ENCODE peak calls at places on chromosomes 6 and 20, in ten cellular contexts. One of them, this sample, is unnamed.

GRCh38 chr20:44247131-44247571 is at the start of gene GDAP1L1:
- DNase-seq in activated T-cell treated with anti-CD3 and anti-CD28 coated beads for 1 hour: no peak
- DNase-seq in foreskin fibroblast: peak
- DNase-seq in endothelial cell: peak
- DNase-seq in CD8-positive, alpha-beta memory T cell: no peak
- DNase-seq in small intestine: no peak
- DNase-seq in HS-5: no peak
- DNase-seq in RPMI8226: no peak
- DNase-seq in stimulated activated CD4-positive, alpha-beta T cell treated with anti-CD3 and anti-CD28 coated beads, Interleukin-12 subunit alpha, Interleukin-12 subunit beta, amount 100 ng/mL, for 4 hours: no peak
- DNase-seq in astrocyte of the cerebellum: no peak
- DNase-seq in this sample: no peak

GRCh38 chr6:38262041-38262440 is 377.7 kb downstream of the BTBD9 start:
- DNase-seq in activated T-cell treated with anti-CD3 and anti-CD28 coated beads for 1 hour: no peak
- DNase-seq in foreskin fibroblast: peak
- DNase-seq in endothelial cell: no peak
- DNase-seq in CD8-positive, alpha-beta memory T cell: no peak
- DNase-seq in small intestine: no peak
- DNase-seq in HS-5: peak
- DNase-seq in RPMI8226: no peak
- DNase-seq in stimulated activated CD4-positive, alpha-beta T cell treated with anti-CD3 and anti-CD28 coated beads, Interleukin-12 subunit alpha, Interleukin-12 subunit beta, amount 100 ng/mL, for 4 hours: no peak
- DNase-seq in astrocyte of the cerebellum: peak
- DNase-seq in this sample: no peak

GRCh38 chr6:153170511-153170910 is 39.4 kb upstream of the RGS17 start:
- DNase-seq in activated T-cell treated with anti-CD3 and anti-CD28 coated beads for 1 hour: no peak
- DNase-seq in foreskin fibroblast: peak
- DNase-seq in endothelial cell: no peak
- DNase-seq in CD8-positive, alpha-beta memory T cell: no peak
- DNase-seq in small intestine: no peak
- DNase-seq in HS-5: peak
- DNase-seq in RPMI8226: no peak
- DNase-seq in stimulated activated CD4-positive, alpha-beta T cell treated with anti-CD3 and anti-CD28 coated beads, Interleukin-12 subunit alpha, Interleukin-12 subunit beta, amount 100 ng/mL, for 4 hours: no peak
- DNase-seq in astrocyte of the cerebellum: no peak
- DNase-seq in this sample: no peak

GRCh38 chr6:15662246-15663056 is at the start of gene DTNBP1:
- DNase-seq in activated T-cell treated with anti-CD3 and anti-CD28 coated beads for 1 hour: peak
- DNase-seq in foreskin fibroblast: peak
- DNase-seq in endothelial cell: peak
- DNase-seq in CD8-positive, alpha-beta memory T cell: peak
- DNase-seq in small intestine: peak
- DNase-seq in HS-5: no peak
- DNase-seq in RPMI8226: peak
- DNase-seq in stimulated activated CD4-positive, alpha-beta T cell treated with anti-CD3 and anti-CD28 coated beads, Interleukin-12 subunit alpha, Interleukin-12 subunit beta, amount 100 ng/mL, for 4 hours: peak
- DNase-seq in astrocyte of the cerebellum: no peak
- DNase-seq in this sample: peak

GRCh38 chr20:15862178-15862577 is 711.1 kb downstream of the KIF16B start:
- DNase-seq in activated T-cell treated with anti-CD3 and anti-CD28 coated beads for 1 hour: no peak
- DNase-seq in foreskin fibroblast: no peak
- DNase-seq in endothelial cell: no peak
- DNase-seq in CD8-positive, alpha-beta memory T cell: no peak
- DNase-seq in small intestine: no peak
- DNase-seq in HS-5: no peak
- DNase-seq in RPMI8226: no peak
- DNase-seq in stimulated activated CD4-positive, alpha-beta T cell treated with anti-CD3 and anti-CD28 coated beads, Interleukin-12 subunit alpha, Interleukin-12 subunit beta, amount 100 ng/mL, for 4 hours: no peak
- DNase-seq in astrocyte of the cerebellum: no peak
- DNase-seq in this sample: no peak

GRCh38 chr20:59988141-59988540 is 29.9 kb downstream of the CDH26 start:
- DNase-seq in activated T-cell treated with anti-CD3 and anti-CD28 coated beads for 1 hour: no peak
- DNase-seq in foreskin fibroblast: peak
- DNase-seq in endothelial cell: no peak
- DNase-seq in CD8-positive, alpha-beta memory T cell: no peak
- DNase-seq in small intestine: peak
- DNase-seq in HS-5: no peak
- DNase-seq in RPMI8226: no peak
- DNase-seq in stimulated activated CD4-positive, alpha-beta T cell treated with anti-CD3 and anti-CD28 coated beads, Interleukin-12 subunit alpha, Interleukin-12 subunit beta, amount 100 ng/mL, for 4 hours: no peak
- DNase-seq in astrocyte of the cerebellum: no peak
- DNase-seq in this sample: no peak

GRCh38 chr20:56527521-56527920 is 3.0 kb downstream of the FAM209A start:
- DNase-seq in activated T-cell treated with anti-CD3 and anti-CD28 coated beads for 1 hour: no peak
- DNase-seq in foreskin fibroblast: no peak
- DNase-seq in endothelial cell: no peak
- DNase-seq in CD8-positive, alpha-beta memory T cell: no peak
- DNase-seq in small intestine: no peak
- DNase-seq in HS-5: no peak
- DNase-seq in RPMI8226: no peak
- DNase-seq in stimulated activated CD4-positive, alpha-beta T cell treated with anti-CD3 and anti-CD28 coated beads, Interleukin-12 subunit alpha, Interleukin-12 subunit beta, amount 100 ng/mL, for 4 hours: no peak
- DNase-seq in astrocyte of the cerebellum: no peak
- DNase-seq in this sample: no peak

GRCh38 chr20:37744347-37744746 is 50.5 kb downstream of the CTNNBL1 start:
- DNase-seq in activated T-cell treated with anti-CD3 and anti-CD28 coated beads for 1 hour: no peak
- DNase-seq in foreskin fibroblast: no peak
- DNase-seq in endothelial cell: no peak
- DNase-seq in CD8-positive, alpha-beta memory T cell: no peak
- DNase-seq in small intestine: peak
- DNase-seq in HS-5: no peak
- DNase-seq in RPMI8226: no peak
- DNase-seq in stimulated activated CD4-positive, alpha-beta T cell treated with anti-CD3 and anti-CD28 coated beads, Interleukin-12 subunit alpha, Interleukin-12 subunit beta, amount 100 ng/mL, for 4 hours: no peak
- DNase-seq in astrocyte of the cerebellum: no peak
- DNase-seq in this sample: no peak

GRCh38 chr6:52407467-52407866 is 12.7 kb upstream of the EFHC1 start:
- DNase-seq in activated T-cell treated with anti-CD3 and anti-CD28 coated beads for 1 hour: no peak
- DNase-seq in foreskin fibroblast: peak
- DNase-seq in endothelial cell: peak
- DNase-seq in CD8-positive, alpha-beta memory T cell: peak
- DNase-seq in small intestine: peak
- DNase-seq in HS-5: no peak
- DNase-seq in RPMI8226: peak
- DNase-seq in stimulated activated CD4-positive, alpha-beta T cell treated with anti-CD3 and anti-CD28 coated beads, Interleukin-12 subunit alpha, Interleukin-12 subunit beta, amount 100 ng/mL, for 4 hours: no peak
- DNase-seq in astrocyte of the cerebellum: no peak
- DNase-seq in this sample: no peak

GRCh38 chr6:155224031-155224451 is 39.8 kb upstream of the CLDN20 start:
- DNase-seq in activated T-cell treated with anti-CD3 and anti-CD28 coated beads for 1 hour: no peak
- DNase-seq in foreskin fibroblast: peak
- DNase-seq in endothelial cell: no peak
- DNase-seq in CD8-positive, alpha-beta memory T cell: no peak
- DNase-seq in small intestine: no peak
- DNase-seq in HS-5: peak
- DNase-seq in RPMI8226: no peak
- DNase-seq in stimulated activated CD4-positive, alpha-beta T cell treated with anti-CD3 and anti-CD28 coated beads, Interleukin-12 subunit alpha, Interleukin-12 subunit beta, amount 100 ng/mL, for 4 hours: peak
- DNase-seq in astrocyte of the cerebellum: peak
- DNase-seq in this sample: peak

GRCh38 chr6:41836022-41836659 is 48.6 kb downstream of the TOMM6 start:
- DNase-seq in activated T-cell treated with anti-CD3 and anti-CD28 coated beads for 1 hour: no peak
- DNase-seq in foreskin fibroblast: peak
- DNase-seq in endothelial cell: no peak
- DNase-seq in CD8-positive, alpha-beta memory T cell: no peak
- DNase-seq in small intestine: no peak
- DNase-seq in HS-5: no peak
- DNase-seq in RPMI8226: no peak
- DNase-seq in stimulated activated CD4-positive, alpha-beta T cell treated with anti-CD3 and anti-CD28 coated beads, Interleukin-12 subunit alpha, Interleukin-12 subunit beta, amount 100 ng/mL, for 4 hours: no peak
- DNase-seq in astrocyte of the cerebellum: no peak
- DNase-seq in this sample: no peak

GRCh38 chr6:56851541-56852248 is 103.2 kb upstream of the BEND6 start:
- DNase-seq in activated T-cell treated with anti-CD3 and anti-CD28 coated beads for 1 hour: no peak
- DNase-seq in foreskin fibroblast: peak
- DNase-seq in endothelial cell: peak
- DNase-seq in CD8-positive, alpha-beta memory T cell: no peak
- DNase-seq in small intestine: peak
- DNase-seq in HS-5: peak
- DNase-seq in RPMI8226: peak
- DNase-seq in stimulated activated CD4-positive, alpha-beta T cell treated with anti-CD3 and anti-CD28 coated beads, Interleukin-12 subunit alpha, Interleukin-12 subunit beta, amount 100 ng/mL, for 4 hours: no peak
- DNase-seq in astrocyte of the cerebellum: peak
- DNase-seq in this sample: peak

GRCh38 chr6:162934844-162935243 is 207.1 kb downstream of the PACRG start:
- DNase-seq in activated T-cell treated with anti-CD3 and anti-CD28 coated beads for 1 hour: no peak
- DNase-seq in foreskin fibroblast: no peak
- DNase-seq in endothelial cell: no peak
- DNase-seq in CD8-positive, alpha-beta memory T cell: no peak
- DNase-seq in small intestine: no peak
- DNase-seq in HS-5: no peak
- DNase-seq in RPMI8226: no peak
- DNase-seq in stimulated activated CD4-positive, alpha-beta T cell treated with anti-CD3 and anti-CD28 coated beads, Interleukin-12 subunit alpha, Interleukin-12 subunit beta, amount 100 ng/mL, for 4 hours: no peak
- DNase-seq in astrocyte of the cerebellum: no peak
- DNase-seq in this sample: no peak

GRCh38 chr6:127900935-127901334 is at the start of gene THEMIS:
- DNase-seq in activated T-cell treated with anti-CD3 and anti-CD28 coated beads for 1 hour: peak
- DNase-seq in foreskin fibroblast: no peak
- DNase-seq in endothelial cell: no peak
- DNase-seq in CD8-positive, alpha-beta memory T cell: peak
- DNase-seq in small intestine: peak
- DNase-seq in HS-5: no peak
- DNase-seq in RPMI8226: peak
- DNase-seq in stimulated activated CD4-positive, alpha-beta T cell treated with anti-CD3 and anti-CD28 coated beads, Interleukin-12 subunit alpha, Interleukin-12 subunit beta, amount 100 ng/mL, for 4 hours: peak
- DNase-seq in astrocyte of the cerebellum: no peak
- DNase-seq in this sample: no peak

GRCh38 chr6:157162756-157163433 is 160.4 kb downstream of the TMEM242 start:
- DNase-seq in activated T-cell treated with anti-CD3 and anti-CD28 coated beads for 1 hour: no peak
- DNase-seq in foreskin fibroblast: no peak
- DNase-seq in endothelial cell: no peak
- DNase-seq in CD8-positive, alpha-beta memory T cell: no peak
- DNase-seq in small intestine: no peak
- DNase-seq in HS-5: no peak
- DNase-seq in RPMI8226: no peak
- DNase-seq in stimulated activated CD4-positive, alpha-beta T cell treated with anti-CD3 and anti-CD28 coated beads, Interleukin-12 subunit alpha, Interleukin-12 subunit beta, amount 100 ng/mL, for 4 hours: no peak
- DNase-seq in astrocyte of the cerebellum: no peak
- DNase-seq in this sample: no peak

GRCh38 chr20:54195483-54196472 is 12.1 kb upstream of the PFDN4 start:
- DNase-seq in activated T-cell treated with anti-CD3 and anti-CD28 coated beads for 1 hour: no peak
- DNase-seq in foreskin fibroblast: no peak
- DNase-seq in endothelial cell: no peak
- DNase-seq in CD8-positive, alpha-beta memory T cell: no peak
- DNase-seq in small intestine: no peak
- DNase-seq in HS-5: no peak
- DNase-seq in RPMI8226: peak
- DNase-seq in stimulated activated CD4-positive, alpha-beta T cell treated with anti-CD3 and anti-CD28 coated beads, Interleukin-12 subunit alpha, Interleukin-12 subunit beta, amount 100 ng/mL, for 4 hours: no peak
- DNase-seq in astrocyte of the cerebellum: no peak
- DNase-seq in this sample: no peak

GRCh38 chr6:111718990-111719389 is 113.3 kb upstream of the TRAF3IP2 start:
- DNase-seq in activated T-cell treated with anti-CD3 and anti-CD28 coated beads for 1 hour: no peak
- DNase-seq in foreskin fibroblast: peak
- DNase-seq in endothelial cell: no peak
- DNase-seq in CD8-positive, alpha-beta memory T cell: no peak
- DNase-seq in small intestine: no peak
- DNase-seq in HS-5: peak
- DNase-seq in RPMI8226: no peak
- DNase-seq in stimulated activated CD4-positive, alpha-beta T cell treated with anti-CD3 and anti-CD28 coated beads, Interleukin-12 subunit alpha, Interleukin-12 subunit beta, amount 100 ng/mL, for 4 hours: no peak
- DNase-seq in astrocyte of the cerebellum: no peak
- DNase-seq in this sample: no peak

GRCh38 chr20:9458075-9458818 is 56.1 kb upstream of the LAMP5 start:
- DNase-seq in activated T-cell treated with anti-CD3 and anti-CD28 coated beads for 1 hour: no peak
- DNase-seq in foreskin fibroblast: peak
- DNase-seq in endothelial cell: peak
- DNase-seq in CD8-positive, alpha-beta memory T cell: no peak
- DNase-seq in small intestine: no peak
- DNase-seq in HS-5: no peak
- DNase-seq in RPMI8226: peak
- DNase-seq in stimulated activated CD4-positive, alpha-beta T cell treated with anti-CD3 and anti-CD28 coated beads, Interleukin-12 subunit alpha, Interleukin-12 subunit beta, amount 100 ng/mL, for 4 hours: no peak
- DNase-seq in astrocyte of the cerebellum: no peak
- DNase-seq in this sample: no peak

GRCh38 chr6:14738933-14739332 is 506.9 kb upstream of the JARID2 start:
- DNase-seq in activated T-cell treated with anti-CD3 and anti-CD28 coated beads for 1 hour: no peak
- DNase-seq in foreskin fibroblast: no peak
- DNase-seq in endothelial cell: no peak
- DNase-seq in CD8-positive, alpha-beta memory T cell: no peak
- DNase-seq in small intestine: no peak
- DNase-seq in HS-5: no peak
- DNase-seq in RPMI8226: no peak
- DNase-seq in stimulated activated CD4-positive, alpha-beta T cell treated with anti-CD3 and anti-CD28 coated beads, Interleukin-12 subunit alpha, Interleukin-12 subunit beta, amount 100 ng/mL, for 4 hours: no peak
- DNase-seq in astrocyte of the cerebellum: no peak
- DNase-seq in this sample: no peak

GRCh38 chr6:156727715-156728385 is 49.3 kb upstream of the ARID1B start:
- DNase-seq in activated T-cell treated with anti-CD3 and anti-CD28 coated beads for 1 hour: no peak
- DNase-seq in foreskin fibroblast: no peak
- DNase-seq in endothelial cell: no peak
- DNase-seq in CD8-positive, alpha-beta memory T cell: no peak
- DNase-seq in small intestine: no peak
- DNase-seq in HS-5: no peak
- DNase-seq in RPMI8226: peak
- DNase-seq in stimulated activated CD4-positive, alpha-beta T cell treated with anti-CD3 and anti-CD28 coated beads, Interleukin-12 subunit alpha, Interleukin-12 subunit beta, amount 100 ng/mL, for 4 hours: no peak
- DNase-seq in astrocyte of the cerebellum: no peak
- DNase-seq in this sample: no peak

GRCh38 chr20:54608978-54609377 is 133.6 kb downstream of the DOK5 start:
- DNase-seq in activated T-cell treated with anti-CD3 and anti-CD28 coated beads for 1 hour: no peak
- DNase-seq in foreskin fibroblast: no peak
- DNase-seq in endothelial cell: no peak
- DNase-seq in CD8-positive, alpha-beta memory T cell: no peak
- DNase-seq in small intestine: no peak
- DNase-seq in HS-5: no peak
- DNase-seq in RPMI8226: no peak
- DNase-seq in stimulated activated CD4-positive, alpha-beta T cell treated with anti-CD3 and anti-CD28 coated beads, Interleukin-12 subunit alpha, Interleukin-12 subunit beta, amount 100 ng/mL, for 4 hours: no peak
- DNase-seq in astrocyte of the cerebellum: no peak
- DNase-seq in this sample: no peak

GRCh38 chr6:97674802-97675201 is 391.8 kb upstream of the MMS22L start:
- DNase-seq in activated T-cell treated with anti-CD3 and anti-CD28 coated beads for 1 hour: no peak
- DNase-seq in foreskin fibroblast: peak
- DNase-seq in endothelial cell: no peak
- DNase-seq in CD8-positive, alpha-beta memory T cell: no peak
- DNase-seq in small intestine: no peak
- DNase-seq in HS-5: no peak
- DNase-seq in RPMI8226: no peak
- DNase-seq in stimulated activated CD4-positive, alpha-beta T cell treated with anti-CD3 and anti-CD28 coated beads, Interleukin-12 subunit alpha, Interleukin-12 subunit beta, amount 100 ng/mL, for 4 hours: no peak
- DNase-seq in astrocyte of the cerebellum: no peak
- DNase-seq in this sample: no peak

GRCh38 chr6:111792914-111793700 is 80.1 kb downstream of the FYN start:
- DNase-seq in activated T-cell treated with anti-CD3 and anti-CD28 coated beads for 1 hour: no peak
- DNase-seq in foreskin fibroblast: no peak
- DNase-seq in endothelial cell: no peak
- DNase-seq in CD8-positive, alpha-beta memory T cell: no peak
- DNase-seq in small intestine: no peak
- DNase-seq in HS-5: no peak
- DNase-seq in RPMI8226: no peak
- DNase-seq in stimulated activated CD4-positive, alpha-beta T cell treated with anti-CD3 and anti-CD28 coated beads, Interleukin-12 subunit alpha, Interleukin-12 subunit beta, amount 100 ng/mL, for 4 hours: no peak
- DNase-seq in astrocyte of the cerebellum: no peak
- DNase-seq in this sample: no peak

GRCh38 chr6:49097116-49097515 is 365.9 kb downstream of the MMUT start:
- DNase-seq in activated T-cell treated with anti-CD3 and anti-CD28 coated beads for 1 hour: no peak
- DNase-seq in foreskin fibroblast: no peak
- DNase-seq in endothelial cell: no peak
- DNase-seq in CD8-positive, alpha-beta memory T cell: no peak
- DNase-seq in small intestine: no peak
- DNase-seq in HS-5: no peak
- DNase-seq in RPMI8226: no peak
- DNase-seq in stimulated activated CD4-positive, alpha-beta T cell treated with anti-CD3 and anti-CD28 coated beads, Interleukin-12 subunit alpha, Interleukin-12 subunit beta, amount 100 ng/mL, for 4 hours: no peak
- DNase-seq in astrocyte of the cerebellum: no peak
- DNase-seq in this sample: no peak

GRCh38 chr6:89828988-89829590 is 591 bp upstream of the CASP8AP2 start:
- DNase-seq in activated T-cell treated with anti-CD3 and anti-CD28 coated beads for 1 hour: no peak
- DNase-seq in foreskin fibroblast: peak
- DNase-seq in endothelial cell: no peak
- DNase-seq in CD8-positive, alpha-beta memory T cell: no peak
- DNase-seq in small intestine: no peak
- DNase-seq in HS-5: no peak
- DNase-seq in RPMI8226: peak
- DNase-seq in stimulated activated CD4-positive, alpha-beta T cell treated with anti-CD3 and anti-CD28 coated beads, Interleukin-12 subunit alpha, Interleukin-12 subunit beta, amount 100 ng/mL, for 4 hours: no peak
- DNase-seq in astrocyte of the cerebellum: no peak
- DNase-seq in this sample: no peak

GRCh38 chr20:62539646-62540045 is 63.9 kb upstream of the GATA5 start:
- DNase-seq in activated T-cell treated with anti-CD3 and anti-CD28 coated beads for 1 hour: no peak
- DNase-seq in foreskin fibroblast: peak
- DNase-seq in endothelial cell: no peak
- DNase-seq in CD8-positive, alpha-beta memory T cell: no peak
- DNase-seq in small intestine: no peak
- DNase-seq in HS-5: no peak
- DNase-seq in RPMI8226: no peak
- DNase-seq in stimulated activated CD4-positive, alpha-beta T cell treated with anti-CD3 and anti-CD28 coated beads, Interleukin-12 subunit alpha, Interleukin-12 subunit beta, amount 100 ng/mL, for 4 hours: no peak
- DNase-seq in astrocyte of the cerebellum: no peak
- DNase-seq in this sample: no peak

GRCh38 chr20:53016534-53017042 is 44.4 kb downstream of the TSHZ2 start:
- DNase-seq in activated T-cell treated with anti-CD3 and anti-CD28 coated beads for 1 hour: no peak
- DNase-seq in foreskin fibroblast: no peak
- DNase-seq in endothelial cell: no peak
- DNase-seq in CD8-positive, alpha-beta memory T cell: no peak
- DNase-seq in small intestine: no peak
- DNase-seq in HS-5: no peak
- DNase-seq in RPMI8226: no peak
- DNase-seq in stimulated activated CD4-positive, alpha-beta T cell treated with anti-CD3 and anti-CD28 coated beads, Interleukin-12 subunit alpha, Interleukin-12 subunit beta, amount 100 ng/mL, for 4 hours: no peak
- DNase-seq in astrocyte of the cerebellum: no peak
- DNase-seq in this sample: no peak

GRCh38 chr6:36067374-36068011 is 39.9 kb downstream of the MAPK14 start:
- DNase-seq in activated T-cell treated with anti-CD3 and anti-CD28 coated beads for 1 hour: no peak
- DNase-seq in foreskin fibroblast: peak
- DNase-seq in endothelial cell: no peak
- DNase-seq in CD8-positive, alpha-beta memory T cell: no peak
- DNase-seq in small intestine: peak
- DNase-seq in HS-5: no peak
- DNase-seq in RPMI8226: no peak
- DNase-seq in stimulated activated CD4-positive, alpha-beta T cell treated with anti-CD3 and anti-CD28 coated beads, Interleukin-12 subunit alpha, Interleukin-12 subunit beta, amount 100 ng/mL, for 4 hours: no peak
- DNase-seq in astrocyte of the cerebellum: no peak
- DNase-seq in this sample: no peak